ENCODE peak calls at places on chromosome 16, in seven cellular contexts. One of them, this sample, is unnamed.

GRCh38 chr16:80938035-80938927 is 68.4 kb downstream of the CMC2 start:
- DNase-seq in choroid plexus epithelial cell: peak; percentile 98
- DNase-seq in brain microvascular endothelial cell: peak; percentile 96
- DNase-seq in dorsolateral prefrontal cortex: no peak
- DNase-seq in A549: no peak
- DNase-seq in heart left ventricle: peak; percentile 52
- DNase-seq in fibroblast of mammary gland: peak; percentile 99
- DNase-seq in this sample: peak; percentile 98

GRCh38 chr16:15650698-15651161 is 685 bp downstream of the NDE1 start:
- DNase-seq in choroid plexus epithelial cell: peak; percentile 29
- DNase-seq in heart left ventricle: peak; percentile 33
- DNase-seq in fibroblast of mammary gland: peak; percentile 22
- DNase-seq in A549: no peak
- DNase-seq in brain microvascular endothelial cell: no peak
- DNase-seq in dorsolateral prefrontal cortex: no peak
- DNase-seq in this sample: peak; percentile 26

GRCh38 chr16:57054771-57055170 is 37.6 kb upstream of the CPNE2 start:
- DNase-seq in choroid plexus epithelial cell: no peak
- DNase-seq in fibroblast of mammary gland: no peak
- DNase-seq in dorsolateral prefrontal cortex: no peak
- DNase-seq in heart left ventricle: no peak
- DNase-seq in A549: no peak
- DNase-seq in brain microvascular endothelial cell: no peak
- DNase-seq in this sample: no peak

GRCh38 chr16:85497622-85498314 is 115.4 kb upstream of the GSE1 start:
- DNase-seq in heart left ventricle: no peak
- DNase-seq in choroid plexus epithelial cell: no peak
- DNase-seq in A549: no peak
- DNase-seq in brain microvascular endothelial cell: no peak
- DNase-seq in fibroblast of mammary gland: no peak
- DNase-seq in dorsolateral prefrontal cortex: no peak
- DNase-seq in this sample: no peak

GRCh38 chr16:79997257-79997656 is 396.7 kb upstream of the MAF start:
- DNase-seq in choroid plexus epithelial cell: peak; percentile 58
- DNase-seq in brain microvascular endothelial cell: no peak
- DNase-seq in fibroblast of mammary gland: peak; percentile 17
- DNase-seq in dorsolateral prefrontal cortex: no peak
- DNase-seq in A549: no peak
- DNase-seq in heart left ventricle: no peak
- DNase-seq in this sample: no peak

GRCh38 chr16:69724981-69725479 is 1.3 kb downstream of the NQO1 start:
- DNase-seq in A549: no peak
- DNase-seq in dorsolateral prefrontal cortex: no peak
- DNase-seq in choroid plexus epithelial cell: peak; percentile 45
- DNase-seq in fibroblast of mammary gland: no peak
- DNase-seq in heart left ventricle: no peak
- DNase-seq in brain microvascular endothelial cell: no peak
- DNase-seq in this sample: peak; percentile 38

GRCh38 chr16:88731699-88732098 is 25.4 kb downstream of the CTU2 start:
- DNase-seq in fibroblast of mammary gland: no peak
- DNase-seq in choroid plexus epithelial cell: no peak
- DNase-seq in heart left ventricle: no peak
- DNase-seq in dorsolateral prefrontal cortex: no peak
- DNase-seq in brain microvascular endothelial cell: no peak
- DNase-seq in A549: peak; percentile 83
- DNase-seq in this sample: no peak

GRCh38 chr16:35102780-35103403 is 1643.5 kb downstream of the TP53TG3F start:
- DNase-seq in choroid plexus epithelial cell: no peak
- DNase-seq in heart left ventricle: no peak
- DNase-seq in fibroblast of mammary gland: no peak
- DNase-seq in dorsolateral prefrontal cortex: no peak
- DNase-seq in A549: no peak
- DNase-seq in brain microvascular endothelial cell: no peak
- DNase-seq in this sample: no peak

GRCh38 chr16:72836985-72837384 is 210.9 kb downstream of the ZFHX3 start:
- DNase-seq in brain microvascular endothelial cell: no peak
- DNase-seq in A549: no peak
- DNase-seq in choroid plexus epithelial cell: no peak
- DNase-seq in fibroblast of mammary gland: no peak
- DNase-seq in dorsolateral prefrontal cortex: no peak
- DNase-seq in heart left ventricle: no peak
- DNase-seq in this sample: no peak

GRCh38 chr16:85757341-85757822 is 6.5 kb upstream of the C16orf74 start:
- DNase-seq in fibroblast of mammary gland: peak; percentile 80
- DNase-seq in A549: no peak
- DNase-seq in choroid plexus epithelial cell: peak; percentile 74
- DNase-seq in heart left ventricle: no peak
- DNase-seq in dorsolateral prefrontal cortex: no peak
- DNase-seq in brain microvascular endothelial cell: peak; percentile 51
- DNase-seq in this sample: no peak

GRCh38 chr16:31010539-31010938 is at the start of gene STX1B:
- DNase-seq in fibroblast of mammary gland: no peak
- DNase-seq in heart left ventricle: no peak
- DNase-seq in choroid plexus epithelial cell: no peak
- DNase-seq in A549: no peak
- DNase-seq in dorsolateral prefrontal cortex: peak; percentile 71
- DNase-seq in brain microvascular endothelial cell: no peak
- DNase-seq in this sample: no peak

GRCh38 chr16:27245276-27246231 is 23.0 kb downstream of the NSMCE1 start:
- DNase-seq in A549: peak; percentile 65
- DNase-seq in heart left ventricle: peak; percentile 56
- DNase-seq in choroid plexus epithelial cell: peak; percentile 94
- DNase-seq in fibroblast of mammary gland: peak; percentile 98
- DNase-seq in dorsolateral prefrontal cortex: no peak
- DNase-seq in brain microvascular endothelial cell: peak; percentile 97
- DNase-seq in this sample: peak; percentile 92

GRCh38 chr16:24850289-24850931 is 4.6 kb downstream of the SLC5A11 start:
- DNase-seq in fibroblast of mammary gland: peak; percentile 75
- DNase-seq in dorsolateral prefrontal cortex: no peak
- DNase-seq in A549: no peak
- DNase-seq in choroid plexus epithelial cell: peak; percentile 67
- DNase-seq in brain microvascular endothelial cell: no peak
- DNase-seq in heart left ventricle: no peak
- DNase-seq in this sample: peak; percentile 31

GRCh38 chr16:82954224-82954929 is 327.6 kb downstream of the CDH13 start:
- DNase-seq in A549: no peak
- DNase-seq in brain microvascular endothelial cell: peak; percentile 36
- DNase-seq in fibroblast of mammary gland: peak; percentile 27
- DNase-seq in heart left ventricle: no peak
- DNase-seq in dorsolateral prefrontal cortex: no peak
- DNase-seq in choroid plexus epithelial cell: peak; percentile 69
- DNase-seq in this sample: peak; percentile 68

GRCh38 chr16:24505959-24506358 is 33.4 kb upstream of the RBBP6 start:
- DNase-seq in heart left ventricle: no peak
- DNase-seq in A549: no peak
- DNase-seq in brain microvascular endothelial cell: no peak
- DNase-seq in dorsolateral prefrontal cortex: no peak
- DNase-seq in fibroblast of mammary gland: no peak
- DNase-seq in choroid plexus epithelial cell: no peak
- DNase-seq in this sample: no peak

GRCh38 chr16:87212026-87212425 is 105.2 kb downstream of the C16orf95 start:
- DNase-seq in dorsolateral prefrontal cortex: no peak
- DNase-seq in fibroblast of mammary gland: peak; percentile 85
- DNase-seq in choroid plexus epithelial cell: peak; percentile 50
- DNase-seq in brain microvascular endothelial cell: peak; percentile 54
- DNase-seq in A549: no peak
- DNase-seq in heart left ventricle: no peak
- DNase-seq in this sample: peak; percentile 24

GRCh38 chr16:85164838-85165516 is 52.7 kb upstream of the CIBAR2 start:
- DNase-seq in heart left ventricle: no peak
- DNase-seq in dorsolateral prefrontal cortex: no peak
- DNase-seq in brain microvascular endothelial cell: no peak
- DNase-seq in A549: no peak
- DNase-seq in fibroblast of mammary gland: no peak
- DNase-seq in choroid plexus epithelial cell: no peak
- DNase-seq in this sample: no peak

GRCh38 chr16:48597563-48598392 is 12.2 kb downstream of the N4BP1 start:
- DNase-seq in dorsolateral prefrontal cortex: no peak
- DNase-seq in brain microvascular endothelial cell: no peak
- DNase-seq in A549: no peak
- DNase-seq in fibroblast of mammary gland: peak; percentile 55
- DNase-seq in heart left ventricle: no peak
- DNase-seq in choroid plexus epithelial cell: peak; percentile 52
- DNase-seq in this sample: peak; percentile 36

GRCh38 chr16:53433930-53434435 is 288 bp upstream of the RBL2 start:
- DNase-seq in brain microvascular endothelial cell: peak; percentile 70
- DNase-seq in heart left ventricle: no peak
- DNase-seq in choroid plexus epithelial cell: peak; percentile 85
- DNase-seq in dorsolateral prefrontal cortex: no peak
- DNase-seq in A549: peak; percentile 71
- DNase-seq in fibroblast of mammary gland: peak; percentile 75
- DNase-seq in this sample: peak; percentile 88

GRCh38 chr16:7408700-7409340 is 76.2 kb downstream of the RBFOX1 start:
- DNase-seq in A549: no peak
- DNase-seq in heart left ventricle: no peak
- DNase-seq in dorsolateral prefrontal cortex: no peak
- DNase-seq in brain microvascular endothelial cell: no peak
- DNase-seq in choroid plexus epithelial cell: no peak
- DNase-seq in fibroblast of mammary gland: no peak
- DNase-seq in this sample: no peak

GRCh38 chr16:48234630-48235029 is 9.5 kb upstream of the LONP2 start:
- DNase-seq in choroid plexus epithelial cell: no peak
- DNase-seq in A549: no peak
- DNase-seq in brain microvascular endothelial cell: no peak
- DNase-seq in heart left ventricle: no peak
- DNase-seq in fibroblast of mammary gland: no peak
- DNase-seq in dorsolateral prefrontal cortex: no peak
- DNase-seq in this sample: no peak

DNA sequence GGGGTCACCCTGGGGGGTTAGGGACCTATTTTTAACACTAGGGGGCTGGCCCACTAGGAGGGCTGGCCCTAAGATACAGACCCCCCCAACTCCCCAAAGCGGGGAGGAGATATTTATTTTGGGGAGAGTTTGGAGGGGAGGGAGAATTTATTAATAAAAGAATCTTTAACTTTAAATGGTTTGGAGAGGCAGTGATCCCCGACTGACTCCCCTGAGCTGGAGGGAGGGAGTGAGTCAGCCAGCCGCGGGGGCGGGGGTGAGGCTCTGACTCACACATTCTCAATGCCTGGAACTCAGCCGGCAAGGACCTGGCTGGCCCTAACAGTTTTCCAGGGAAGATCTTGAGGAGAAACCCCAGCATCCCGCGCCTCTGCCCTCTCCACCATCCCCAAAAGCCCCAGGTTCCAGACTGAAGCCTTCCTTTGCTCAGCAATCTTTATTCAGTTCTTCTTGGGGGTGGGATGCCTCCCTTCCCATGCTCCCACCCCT is 1.5 kb downstream of the HCFC1R1 start:
- DNase-seq in choroid plexus epithelial cell: peak; percentile 97
- DNase-seq in brain microvascular endothelial cell: peak; percentile 93
- DNase-seq in dorsolateral prefrontal cortex: peak; percentile 88
- DNase-seq in fibroblast of mammary gland: peak; percentile 96
- DNase-seq in heart left ventricle: peak; percentile 94
- DNase-seq in A549: peak; percentile 84
- DNase-seq in this sample: peak; percentile 96
- H3K4me3 ChIP-seq in choroid plexus epithelial cell: peak overlapping the region; percentile 87
- H3K4me3 ChIP-seq in brain microvascular endothelial cell: peak overlapping the region; percentile 95
- H3K4me3 ChIP-seq in dorsolateral prefrontal cortex: peak overlapping the region; percentile 45
- H3K4me3 ChIP-seq in fibroblast of mammary gland: peak overlapping the region; percentile 74
- H3K4me3 ChIP-seq in heart left ventricle: peak overlapping the region; percentile 73
- H3K4me3 ChIP-seq in A549: peak overlapping the region; percentile 93
- H3K4me3 ChIP-seq in this sample: peak overlapping the region; percentile 77

GRCh38 chr16:76854234-76854633 is 336.8 kb upstream of the MON1B start:
- DNase-seq in A549: no peak
- DNase-seq in dorsolateral prefrontal cortex: no peak
- DNase-seq in fibroblast of mammary gland: peak; percentile 8
- DNase-seq in heart left ventricle: no peak
- DNase-seq in brain microvascular endothelial cell: no peak
- DNase-seq in choroid plexus epithelial cell: no peak
- DNase-seq in this sample: peak; percentile 18
- TF ChIP-seq CTCF in A549: peak; percentile 36
- TF ChIP-seq CTCF in dorsolateral prefrontal cortex: no peak
- TF ChIP-seq CTCF in fibroblast of mammary gland: peak; percentile 17
- TF ChIP-seq CTCF in heart left ventricle: peak; percentile 22
- TF ChIP-seq CTCF in brain microvascular endothelial cell: no peak
- TF ChIP-seq CTCF in choroid plexus epithelial cell: no peak
- TF ChIP-seq CTCF in this sample: peak; percentile 24

GRCh38 chr16:66845080-66845410 is 831 bp downstream of the CA7 start:
- DNase-seq in fibroblast of mammary gland: no peak
- DNase-seq in A549: no peak
- DNase-seq in dorsolateral prefrontal cortex: no peak
- DNase-seq in brain microvascular endothelial cell: no peak
- DNase-seq in heart left ventricle: no peak
- DNase-seq in choroid plexus epithelial cell: no peak
- DNase-seq in this sample: no peak

GRCh38 chr16:66845791-66846221 is 1.6 kb downstream of the CA7 start:
- DNase-seq in brain microvascular endothelial cell: no peak
- DNase-seq in heart left ventricle: no peak
- DNase-seq in dorsolateral prefrontal cortex: peak; percentile 55
- DNase-seq in choroid plexus epithelial cell: no peak
- DNase-seq in fibroblast of mammary gland: no peak
- DNase-seq in A549: no peak
- DNase-seq in this sample: no peak

GRCh38 chr16:66844009-66844341 is 239 bp upstream of the CA7 start:
- DNase-seq in heart left ventricle: no peak
- DNase-seq in fibroblast of mammary gland: no peak
- DNase-seq in dorsolateral prefrontal cortex: no peak
- DNase-seq in A549: no peak
- DNase-seq in brain microvascular endothelial cell: no peak
- DNase-seq in choroid plexus epithelial cell: no peak
- DNase-seq in this sample: no peak

GRCh38 chr16:66843191-66843590 is 1.0 kb upstream of the CA7 start:
- DNase-seq in A549: no peak
- DNase-seq in heart left ventricle: no peak
- DNase-seq in dorsolateral prefrontal cortex: no peak
- DNase-seq in brain microvascular endothelial cell: no peak
- DNase-seq in choroid plexus epithelial cell: no peak
- DNase-seq in fibroblast of mammary gland: no peak
- DNase-seq in this sample: no peak

DNA sequence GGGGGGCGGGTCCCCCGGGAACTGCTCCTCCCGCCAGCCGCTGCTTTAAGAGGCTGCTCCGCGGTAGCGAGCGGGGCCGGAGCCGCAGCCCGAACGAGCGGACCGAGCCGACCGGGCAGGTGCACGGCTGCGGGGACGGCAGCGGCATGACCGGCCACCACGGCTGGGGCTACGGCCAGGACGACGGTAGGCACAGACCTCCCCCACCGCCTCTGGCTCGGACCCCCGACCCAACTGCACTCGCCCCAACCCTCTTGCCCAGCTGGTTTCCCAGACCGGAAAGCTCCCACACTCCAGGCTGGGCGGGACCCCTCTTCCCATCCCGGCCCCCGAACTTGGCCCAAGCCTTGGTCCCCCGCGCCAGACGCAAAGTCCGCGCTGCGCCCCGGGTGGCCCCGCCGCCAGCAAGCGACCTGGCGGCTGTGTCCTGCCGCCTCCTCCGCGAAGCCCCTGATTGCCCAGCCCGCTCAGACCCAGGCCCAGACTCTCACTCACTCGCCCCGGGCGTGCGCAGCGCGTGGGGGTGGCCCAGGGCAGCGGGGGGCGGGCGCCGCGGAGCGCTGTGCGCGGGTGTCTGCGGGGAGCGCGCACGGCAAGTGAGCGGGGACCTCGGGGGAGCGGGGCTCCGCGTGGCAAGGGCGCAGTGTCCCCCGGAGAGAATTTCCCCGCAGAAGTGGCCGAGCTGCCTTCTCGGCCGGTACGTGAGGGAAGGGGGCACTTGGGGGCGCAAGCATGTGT is at the start of gene CA7:
- DNase-seq in A549: no peak
- DNase-seq in fibroblast of mammary gland: no peak
- DNase-seq in choroid plexus epithelial cell: no peak
- DNase-seq in heart left ventricle: no peak
- DNase-seq in dorsolateral prefrontal cortex: peak; percentile 25
- DNase-seq in brain microvascular endothelial cell: no peak
- DNase-seq in this sample: no peak
- H3K4me3 ChIP-seq in A549: peak within 1 kb of the TSS; percentile 37
- H3K4me3 ChIP-seq in fibroblast of mammary gland: peak within 1 kb of the TSS; percentile 13
- H3K4me3 ChIP-seq in choroid plexus epithelial cell: peak within 1 kb of the TSS; percentile 48
- H3K4me3 ChIP-seq in heart left ventricle: peak within 1 kb of the TSS; percentile 39
- H3K4me3 ChIP-seq in dorsolateral prefrontal cortex: peak within 1 kb of the TSS; percentile 59
- H3K4me3 ChIP-seq in brain microvascular endothelial cell: peak within 1 kb of the TSS; percentile 40
- H3K4me3 ChIP-seq in this sample: peak within 1 kb of the TSS; percentile 27

GRCh38 chr16:12321363-12321762 is 344.8 kb downstream of the SNX29 start:
- DNase-seq in choroid plexus epithelial cell: no peak
- DNase-seq in heart left ventricle: no peak
- DNase-seq in fibroblast of mammary gland: no peak
- DNase-seq in dorsolateral prefrontal cortex: no peak
- DNase-seq in A549: no peak
- DNase-seq in brain microvascular endothelial cell: no peak
- DNase-seq in this sample: no peak
- TF ChIP-seq CTCF in choroid plexus epithelial cell: no peak
- TF ChIP-seq CTCF in heart left ventricle: no peak
- TF ChIP-seq CTCF in fibroblast of mammary gland: no peak
- TF ChIP-seq CTCF in dorsolateral prefrontal cortex: no peak
- TF ChIP-seq CTCF in A549: no peak
- TF ChIP-seq CTCF in brain microvascular endothelial cell: no peak
- TF ChIP-seq CTCF in this sample: no peak

This sample was measured in cardiac fibroblast.